ENCODE peak calls at places on chromosomes 1 and 21, in five cellular contexts. B is Ammon's horn, V is AG04449, X is T-cell, D is left ventricle myocardium inferior. F is an unnamed sample.
A peak's percentile ranks its signal among the peaks of the same experiment; 100 is the strongest.

GRCh38 chr1:41802532-41803501 is 115.9 kb downstream of the HIVEP3 start:
- DNase-seq in B (peak; percentile 86), V (no peak), X (peak; percentile 22), D (peak; percentile 68), F (no peak)

GRCh38 chr1:2860476-2861142 is 59.1 kb upstream of the TTC34 start:
- DNase-seq in B (no peak), V (no peak), X (no peak), D (no peak), F (peak; percentile 57)

GRCh38 chr1:183002797-183003594 is 20.2 kb upstream of the LAMC1 start:
- DNase-seq in B (no peak), V (no peak), X (no peak), D (no peak), F (no peak)

GRCh38 chr1:225617956-225618355 is 35.0 kb downstream of the ENAH start:
- DNase-seq in B (peak; percentile 14), V (no peak), X (no peak), D (no peak), F (no peak)

GRCh38 chr21:45041351-45041805 is 33.0 kb upstream of the ADARB1 start:
- DNase-seq in B (no peak), V (peak; percentile 54), X (no peak), D (peak; percentile 67), F (peak; percentile 88)

GRCh38 chr1:182330303-182330702 is 61.3 kb downstream of the GLUL start:
- DNase-seq in B (no peak), V (no peak), X (no peak), D (no peak), F (no peak)

GRCh38 chr1:36737767-36738166 is 255.1 kb upstream of the CSF3R start:
- DNase-seq in B (peak; percentile 6), V (no peak), X (no peak), D (no peak), F (no peak)

GRCh38 chr1:24199291-24199900 is 12.3 kb upstream of the IFNLR1 start:
- DNase-seq in B (peak; percentile 79), V (no peak), X (peak; percentile 53), D (peak; percentile 26), F (peak; percentile 79)

GRCh38 chr1:44677201-44677520 is 2.6 kb downstream of the ARMH1 start:
- DNase-seq in B (no peak), V (no peak), X (no peak), D (no peak), F (no peak)

GRCh38 chr21:41396452-41397107 is 29.5 kb upstream of the MX1 start:
- DNase-seq in B (peak; percentile 35), V (no peak), X (no peak), D (peak; percentile 33), F (peak; percentile 55)